ENCODE peak calls at places on chromosomes 1 and 21, in six cellular contexts. One of them, this sample, is unnamed.
A peak's percentile ranks its signal among the peaks of the same experiment; 100 is the strongest.

GRCh38 chr1:223244366-223245103 is 101.5 kb upstream of the TLR5 start:
- DNase-seq in HCT116: no peak
- DNase-seq in breast epithelium: no peak
- DNase-seq in suprapubic skin: peak; percentile 31
- DNase-seq in stomach: no peak
- DNase-seq in endothelial cell of umbilical vein: peak; percentile 32
- DNase-seq in this sample: no peak

GRCh38 chr1:66446261-66447001 is 87.5 kb upstream of the SGIP1 start:
- DNase-seq in HCT116: peak; percentile 74
- DNase-seq in breast epithelium: no peak
- DNase-seq in suprapubic skin: no peak
- DNase-seq in stomach: no peak
- DNase-seq in endothelial cell of umbilical vein: peak; percentile 89
- DNase-seq in this sample: peak; percentile 73

GRCh38 chr1:21904725-21905520 is 32.2 kb downstream of the HSPG2 start:
- DNase-seq in HCT116: peak; percentile 18
- DNase-seq in breast epithelium: peak; percentile 93
- DNase-seq in suprapubic skin: peak; percentile 86
- DNase-seq in stomach: peak; percentile 91
- DNase-seq in endothelial cell of umbilical vein: peak; percentile 99
- DNase-seq in this sample: no peak

GRCh38 chr1:31575373-31576140 is 758 bp upstream of the TINAGL1 start:
- DNase-seq in HCT116: peak; percentile 86
- DNase-seq in breast epithelium: peak; percentile 95
- DNase-seq in suprapubic skin: no peak
- DNase-seq in stomach: peak; percentile 91
- DNase-seq in endothelial cell of umbilical vein: no peak
- DNase-seq in this sample: no peak

GRCh38 chr1:235586413-235586812 is 63.2 kb downstream of the GNG4 start:
- DNase-seq in HCT116: no peak
- DNase-seq in breast epithelium: no peak
- DNase-seq in suprapubic skin: no peak
- DNase-seq in stomach: no peak
- DNase-seq in endothelial cell of umbilical vein: no peak
- DNase-seq in this sample: no peak

GRCh38 chr1:66556161-66556611 is 22.2 kb downstream of the SGIP1 start:
- DNase-seq in HCT116: no peak
- DNase-seq in breast epithelium: no peak
- DNase-seq in suprapubic skin: no peak
- DNase-seq in stomach: no peak
- DNase-seq in endothelial cell of umbilical vein: no peak
- DNase-seq in this sample: no peak

GRCh38 chr1:26317143-26317542 is 615 bp upstream of the CD52 start:
- DNase-seq in HCT116: no peak
- DNase-seq in breast epithelium: no peak
- DNase-seq in suprapubic skin: no peak
- DNase-seq in stomach: no peak
- DNase-seq in endothelial cell of umbilical vein: no peak
- DNase-seq in this sample: no peak

GRCh38 chr1:117339866-117340357 is 27.3 kb upstream of the MAN1A2 start:
- DNase-seq in HCT116: peak; percentile 21
- DNase-seq in breast epithelium: peak; percentile 38
- DNase-seq in suprapubic skin: no peak
- DNase-seq in stomach: no peak
- DNase-seq in endothelial cell of umbilical vein: peak; percentile 16
- DNase-seq in this sample: no peak

GRCh38 chr1:78950801-78951200 is 55.7 kb downstream of the ADGRL4 start:
- DNase-seq in HCT116: no peak
- DNase-seq in breast epithelium: no peak
- DNase-seq in suprapubic skin: no peak
- DNase-seq in stomach: no peak
- DNase-seq in endothelial cell of umbilical vein: no peak
- DNase-seq in this sample: no peak

GRCh38 chr1:101262060-101262459 is 25.2 kb downstream of the S1PR1 start:
- DNase-seq in HCT116: no peak
- DNase-seq in breast epithelium: no peak
- DNase-seq in suprapubic skin: no peak
- DNase-seq in stomach: no peak
- DNase-seq in endothelial cell of umbilical vein: no peak
- DNase-seq in this sample: peak; percentile 24

GRCh38 chr1:9836632-9836960 is 12.8 kb upstream of the CLSTN1 start:
- DNase-seq in HCT116: no peak
- DNase-seq in breast epithelium: no peak
- DNase-seq in suprapubic skin: peak; percentile 65
- DNase-seq in stomach: no peak
- DNase-seq in endothelial cell of umbilical vein: no peak
- DNase-seq in this sample: no peak

GRCh38 chr1:33248244-33248643 is 8.0 kb upstream of the ZNF362 start:
- DNase-seq in HCT116: no peak
- DNase-seq in breast epithelium: no peak
- DNase-seq in suprapubic skin: no peak
- DNase-seq in stomach: no peak
- DNase-seq in endothelial cell of umbilical vein: no peak
- DNase-seq in this sample: no peak

GRCh38 chr1:37734629-37735591 is 30.0 kb downstream of the EPHA10 start:
- DNase-seq in HCT116: no peak
- DNase-seq in breast epithelium: no peak
- DNase-seq in suprapubic skin: no peak
- DNase-seq in stomach: no peak
- DNase-seq in endothelial cell of umbilical vein: no peak
- DNase-seq in this sample: no peak

GRCh38 chr1:25795955-25796806 is 3.8 kb upstream of the SELENON start:
- DNase-seq in HCT116: no peak
- DNase-seq in breast epithelium: peak; percentile 79
- DNase-seq in suprapubic skin: no peak
- DNase-seq in stomach: peak; percentile 70
- DNase-seq in endothelial cell of umbilical vein: no peak
- DNase-seq in this sample: no peak

GRCh38 chr1:33346921-33347649 is 26.2 kb upstream of the A3GALT2 start:
- DNase-seq in HCT116: peak; percentile 40
- DNase-seq in breast epithelium: no peak
- DNase-seq in suprapubic skin: no peak
- DNase-seq in stomach: peak; percentile 50
- DNase-seq in endothelial cell of umbilical vein: peak; percentile 95
- DNase-seq in this sample: no peak

GRCh38 chr1:212518188-212518951 is 85.7 kb downstream of the NENF start:
- DNase-seq in HCT116: no peak
- DNase-seq in breast epithelium: peak; percentile 87
- DNase-seq in suprapubic skin: peak; percentile 88
- DNase-seq in stomach: peak; percentile 64
- DNase-seq in endothelial cell of umbilical vein: no peak
- DNase-seq in this sample: no peak
- TF ChIP-seq POLR2AphosphoS5 in HCT116: no peak
- TF ChIP-seq POLR2AphosphoS5 in breast epithelium: peak; percentile 63
- TF ChIP-seq POLR2AphosphoS5 in suprapubic skin: peak; percentile 29
- TF ChIP-seq POLR2AphosphoS5 in stomach: no peak
- TF ChIP-seq POLR2AphosphoS5 in endothelial cell of umbilical vein: no peak
- TF ChIP-seq POLR2AphosphoS5 in this sample: no peak

GRCh38 chr21:32328595-32328994 is 29.9 kb downstream of the MRAP start:
- DNase-seq in HCT116: no peak
- DNase-seq in breast epithelium: no peak
- DNase-seq in suprapubic skin: no peak
- DNase-seq in stomach: no peak
- DNase-seq in endothelial cell of umbilical vein: peak; percentile 83
- DNase-seq in this sample: no peak
- H3K4me3 ChIP-seq in HCT116: no peak overlapping the region
- H3K4me3 ChIP-seq in breast epithelium: no peak overlapping the region
- H3K4me3 ChIP-seq in suprapubic skin: no peak overlapping the region
- H3K4me3 ChIP-seq in stomach: no peak overlapping the region
- H3K4me3 ChIP-seq in endothelial cell of umbilical vein: no peak overlapping the region
- H3K4me3 ChIP-seq in this sample: no peak overlapping the region

GRCh38 chr1:94165843-94166242 is 44.9 kb upstream of the ABCA4 start:
- DNase-seq in HCT116: no peak
- DNase-seq in breast epithelium: no peak
- DNase-seq in suprapubic skin: no peak
- DNase-seq in stomach: no peak
- DNase-seq in endothelial cell of umbilical vein: no peak
- DNase-seq in this sample: no peak
- TF ChIP-seq POLR2AphosphoS5 in HCT116: no peak
- TF ChIP-seq POLR2AphosphoS5 in breast epithelium: no peak
- TF ChIP-seq POLR2AphosphoS5 in suprapubic skin: no peak
- TF ChIP-seq POLR2AphosphoS5 in stomach: no peak
- TF ChIP-seq POLR2AphosphoS5 in endothelial cell of umbilical vein: peak; percentile 17
- TF ChIP-seq POLR2AphosphoS5 in this sample: no peak

GRCh38 chr1:6385673-6386191 is 7.8 kb downstream of the ACOT7 start:
- DNase-seq in HCT116: peak; percentile 77
- DNase-seq in breast epithelium: peak; percentile 83
- DNase-seq in suprapubic skin: no peak
- DNase-seq in stomach: no peak
- DNase-seq in endothelial cell of umbilical vein: peak; percentile 48
- DNase-seq in this sample: no peak
- H3K4me3 ChIP-seq in HCT116: peak overlapping the region; percentile 49
- H3K4me3 ChIP-seq in breast epithelium: peak overlapping the region; percentile 7
- H3K4me3 ChIP-seq in suprapubic skin: no peak overlapping the region
- H3K4me3 ChIP-seq in stomach: no peak overlapping the region
- H3K4me3 ChIP-seq in endothelial cell of umbilical vein: no peak overlapping the region
- H3K4me3 ChIP-seq in this sample: no peak overlapping the region

This sample was measured in SK-N-MC.